ENCODE peak calls at places on chromosomes 2 and 18, in nine cellular contexts. One of them, this sample, is unnamed.

GRCh38 chr2:214244847-214245246 is 166.0 kb upstream of the VWC2L start:
- DNase-seq in adrenal gland: no peak
- DNase-seq in AG10803: peak; percentile 53
- DNase-seq in astrocyte: peak; percentile 57
- DNase-seq in CD8-positive, alpha-beta T cell: no peak
- DNase-seq in right cardiac atrium: no peak
- DNase-seq in A549: no peak
- DNase-seq in GM23248: peak; percentile 50
- DNase-seq in OCI-LY7: no peak
- DNase-seq in this sample: no peak

GRCh38 chr2:180761224-180761623 is 219.2 kb upstream of the UBE2E3 start:
- DNase-seq in adrenal gland: no peak
- DNase-seq in AG10803: peak; percentile 62
- DNase-seq in astrocyte: peak; percentile 81
- DNase-seq in CD8-positive, alpha-beta T cell: no peak
- DNase-seq in right cardiac atrium: no peak
- DNase-seq in A549: no peak
- DNase-seq in GM23248: peak; percentile 59
- DNase-seq in OCI-LY7: no peak
- DNase-seq in this sample: no peak

GRCh38 chr2:237283136-237283928 is 130.6 kb downstream of the COL6A3 start:
- DNase-seq in adrenal gland: no peak
- DNase-seq in AG10803: peak; percentile 91
- DNase-seq in astrocyte: peak; percentile 75
- DNase-seq in CD8-positive, alpha-beta T cell: no peak
- DNase-seq in right cardiac atrium: no peak
- DNase-seq in A549: peak; percentile 25
- DNase-seq in GM23248: peak; percentile 87
- DNase-seq in OCI-LY7: no peak
- DNase-seq in this sample: no peak

GRCh38 chr2:139773720-139774277 is 993.6 kb upstream of the NXPH2 start:
- DNase-seq in adrenal gland: no peak
- DNase-seq in AG10803: no peak
- DNase-seq in astrocyte: peak; percentile 3
- DNase-seq in CD8-positive, alpha-beta T cell: no peak
- DNase-seq in right cardiac atrium: no peak
- DNase-seq in A549: no peak
- DNase-seq in GM23248: no peak
- DNase-seq in OCI-LY7: no peak
- DNase-seq in this sample: no peak

GRCh38 chr2:42342061-42342794 is 18.8 kb downstream of the COX7A2L start:
- DNase-seq in adrenal gland: peak; percentile 91
- DNase-seq in AG10803: peak; percentile 93
- DNase-seq in astrocyte: peak; percentile 89
- DNase-seq in CD8-positive, alpha-beta T cell: no peak
- DNase-seq in right cardiac atrium: peak; percentile 46
- DNase-seq in A549: no peak
- DNase-seq in GM23248: peak; percentile 97
- DNase-seq in OCI-LY7: no peak
- DNase-seq in this sample: peak; percentile 65

GRCh38 chr2:85744771-85745601 is 8.8 kb upstream of the ATOH8 start:
- DNase-seq in adrenal gland: no peak
- DNase-seq in AG10803: peak; percentile 99
- DNase-seq in astrocyte: peak; percentile 64
- DNase-seq in CD8-positive, alpha-beta T cell: no peak
- DNase-seq in right cardiac atrium: peak; percentile 51
- DNase-seq in A549: no peak
- DNase-seq in GM23248: peak; percentile 96
- DNase-seq in OCI-LY7: no peak
- DNase-seq in this sample: no peak

GRCh38 chr2:22952671-22953070 is 432.3 kb upstream of the KLHL29 start:
- DNase-seq in adrenal gland: no peak
- DNase-seq in AG10803: no peak
- DNase-seq in astrocyte: no peak
- DNase-seq in CD8-positive, alpha-beta T cell: no peak
- DNase-seq in right cardiac atrium: no peak
- DNase-seq in A549: no peak
- DNase-seq in GM23248: no peak
- DNase-seq in OCI-LY7: no peak
- DNase-seq in this sample: no peak

GRCh38 chr2:184554736-184555135 is 43.6 kb upstream of the ZNF804A start:
- DNase-seq in adrenal gland: no peak
- DNase-seq in AG10803: no peak
- DNase-seq in astrocyte: peak; percentile 52
- DNase-seq in CD8-positive, alpha-beta T cell: no peak
- DNase-seq in right cardiac atrium: no peak
- DNase-seq in A549: no peak
- DNase-seq in GM23248: peak; percentile 36
- DNase-seq in OCI-LY7: no peak
- DNase-seq in this sample: no peak

GRCh38 chr2:180033993-180034894 is 27.1 kb upstream of the CWC22 start:
- DNase-seq in adrenal gland: no peak
- DNase-seq in AG10803: no peak
- DNase-seq in astrocyte: peak; percentile 41
- DNase-seq in CD8-positive, alpha-beta T cell: no peak
- DNase-seq in right cardiac atrium: no peak
- DNase-seq in A549: no peak
- DNase-seq in GM23248: no peak
- DNase-seq in OCI-LY7: peak; percentile 49
- DNase-seq in this sample: no peak

GRCh38 chr2:19936203-19936602 is 34.4 kb upstream of the TTC32 start:
- DNase-seq in adrenal gland: no peak
- DNase-seq in AG10803: no peak
- DNase-seq in astrocyte: no peak
- DNase-seq in CD8-positive, alpha-beta T cell: no peak
- DNase-seq in right cardiac atrium: no peak
- DNase-seq in A549: no peak
- DNase-seq in GM23248: no peak
- DNase-seq in OCI-LY7: no peak
- DNase-seq in this sample: no peak

GRCh38 chr18:74175658-74176057 is 27.3 kb downstream of the TIMM21 start:
- DNase-seq in adrenal gland: no peak
- DNase-seq in AG10803: no peak
- DNase-seq in astrocyte: no peak
- DNase-seq in CD8-positive, alpha-beta T cell: no peak
- DNase-seq in right cardiac atrium: no peak
- DNase-seq in A549: no peak
- DNase-seq in GM23248: no peak
- DNase-seq in OCI-LY7: no peak
- DNase-seq in this sample: no peak

GRCh38 chr2:42100696-42101585 is 53.1 kb downstream of the PKDCC start:
- DNase-seq in adrenal gland: peak; percentile 69
- DNase-seq in AG10803: peak; percentile 85
- DNase-seq in astrocyte: peak; percentile 78
- DNase-seq in CD8-positive, alpha-beta T cell: peak; percentile 75
- DNase-seq in right cardiac atrium: peak; percentile 77
- DNase-seq in A549: no peak
- DNase-seq in GM23248: peak; percentile 80
- DNase-seq in OCI-LY7: no peak
- DNase-seq in this sample: no peak

GRCh38 chr2:40016151-40016885 is 237.3 kb upstream of the THUMPD2 start:
- DNase-seq in adrenal gland: no peak
- DNase-seq in AG10803: peak; percentile 51
- DNase-seq in astrocyte: no peak
- DNase-seq in CD8-positive, alpha-beta T cell: no peak
- DNase-seq in right cardiac atrium: no peak
- DNase-seq in A549: no peak
- DNase-seq in GM23248: peak; percentile 63
- DNase-seq in OCI-LY7: no peak
- DNase-seq in this sample: no peak

GRCh38 chr2:31231571-31232287 is 2.2 kb upstream of the EHD3 start:
- DNase-seq in adrenal gland: no peak
- DNase-seq in AG10803: no peak
- DNase-seq in astrocyte: no peak
- DNase-seq in CD8-positive, alpha-beta T cell: peak; percentile 21
- DNase-seq in right cardiac atrium: no peak
- DNase-seq in A549: no peak
- DNase-seq in GM23248: no peak
- DNase-seq in OCI-LY7: no peak
- DNase-seq in this sample: no peak

GRCh38 chr2:74373985-74374384 is 6.1 kb downstream of the DCTN1 start:
- DNase-seq in adrenal gland: peak; percentile 22
- DNase-seq in AG10803: no peak
- DNase-seq in astrocyte: no peak
- DNase-seq in CD8-positive, alpha-beta T cell: no peak
- DNase-seq in right cardiac atrium: no peak
- DNase-seq in A549: no peak
- DNase-seq in GM23248: no peak
- DNase-seq in OCI-LY7: no peak
- DNase-seq in this sample: no peak

GRCh38 chr2:24972315-24972958 is 682 bp upstream of the DNAJC27 start:
- DNase-seq in adrenal gland: peak; percentile 44
- DNase-seq in AG10803: peak; percentile 24
- DNase-seq in astrocyte: no peak
- DNase-seq in CD8-positive, alpha-beta T cell: peak; percentile 60
- DNase-seq in right cardiac atrium: peak; percentile 33
- DNase-seq in A549: peak; percentile 46
- DNase-seq in GM23248: peak; percentile 60
- DNase-seq in OCI-LY7: peak; percentile 58
- DNase-seq in this sample: peak; percentile 51

GRCh38 chr2:184599054-184599874 is 935 bp downstream of the ZNF804A start:
- DNase-seq in adrenal gland: no peak
- DNase-seq in AG10803: no peak
- DNase-seq in astrocyte: peak; percentile 35
- DNase-seq in CD8-positive, alpha-beta T cell: no peak
- DNase-seq in right cardiac atrium: no peak
- DNase-seq in A549: no peak
- DNase-seq in GM23248: peak; percentile 27
- DNase-seq in OCI-LY7: peak; percentile 72
- DNase-seq in this sample: no peak

GRCh38 chr2:191710411-191710900 is 32.5 kb downstream of the NABP1 start:
- DNase-seq in adrenal gland: no peak
- DNase-seq in AG10803: peak; percentile 80
- DNase-seq in astrocyte: peak; percentile 93
- DNase-seq in CD8-positive, alpha-beta T cell: no peak
- DNase-seq in right cardiac atrium: no peak
- DNase-seq in A549: no peak
- DNase-seq in GM23248: peak; percentile 73
- DNase-seq in OCI-LY7: no peak
- DNase-seq in this sample: no peak

GRCh38 chr2:31214638-31214915 is 2.7 kb downstream of the CAPN14 start:
- DNase-seq in adrenal gland: no peak
- DNase-seq in AG10803: no peak
- DNase-seq in astrocyte: no peak
- DNase-seq in CD8-positive, alpha-beta T cell: no peak
- DNase-seq in right cardiac atrium: no peak
- DNase-seq in A549: no peak
- DNase-seq in GM23248: no peak
- DNase-seq in OCI-LY7: no peak
- DNase-seq in this sample: no peak

GRCh38 chr2:1047485-1047884 is 96.8 kb downstream of the SNTG2 start:
- DNase-seq in adrenal gland: no peak
- DNase-seq in AG10803: peak; percentile 22
- DNase-seq in astrocyte: peak; percentile 11
- DNase-seq in CD8-positive, alpha-beta T cell: no peak
- DNase-seq in right cardiac atrium: no peak
- DNase-seq in A549: no peak
- DNase-seq in GM23248: peak; percentile 41
- DNase-seq in OCI-LY7: peak; percentile 7
- DNase-seq in this sample: peak; percentile 55
- H3K4me3 ChIP-seq in adrenal gland: no peak overlapping the region
- H3K4me3 ChIP-seq in AG10803: no peak overlapping the region
- H3K4me3 ChIP-seq in astrocyte: no peak overlapping the region
- H3K4me3 ChIP-seq in CD8-positive, alpha-beta T cell: no peak overlapping the region
- H3K4me3 ChIP-seq in right cardiac atrium: no peak overlapping the region
- H3K4me3 ChIP-seq in A549: no peak overlapping the region
- H3K4me3 ChIP-seq in GM23248: no peak overlapping the region
- H3K4me3 ChIP-seq in OCI-LY7: no peak overlapping the region
- H3K4me3 ChIP-seq in this sample: no peak overlapping the region

GRCh38 chr18:9181275-9181674 is 44.7 kb downstream of the ANKRD12 start:
- DNase-seq in adrenal gland: no peak
- DNase-seq in AG10803: peak; percentile 9
- DNase-seq in astrocyte: no peak
- DNase-seq in CD8-positive, alpha-beta T cell: no peak
- DNase-seq in right cardiac atrium: no peak
- DNase-seq in A549: no peak
- DNase-seq in GM23248: peak; percentile 14
- DNase-seq in OCI-LY7: no peak
- DNase-seq in this sample: no peak
- H3K4me3 ChIP-seq in adrenal gland: no peak overlapping the region
- H3K4me3 ChIP-seq in AG10803: no peak overlapping the region
- H3K4me3 ChIP-seq in astrocyte: no peak overlapping the region
- H3K4me3 ChIP-seq in CD8-positive, alpha-beta T cell: no peak overlapping the region
- H3K4me3 ChIP-seq in right cardiac atrium: no peak overlapping the region
- H3K4me3 ChIP-seq in A549: no peak overlapping the region
- H3K4me3 ChIP-seq in GM23248: peak overlapping the region; percentile 15
- H3K4me3 ChIP-seq in OCI-LY7: no peak overlapping the region
- H3K4me3 ChIP-seq in this sample: no peak overlapping the region

GRCh38 chr18:55509631-55510372 is 78.2 kb downstream of the TCF4 start:
- DNase-seq in adrenal gland: no peak
- DNase-seq in AG10803: peak; percentile 57
- DNase-seq in astrocyte: peak; percentile 98
- DNase-seq in CD8-positive, alpha-beta T cell: no peak
- DNase-seq in right cardiac atrium: no peak
- DNase-seq in A549: no peak
- DNase-seq in GM23248: peak; percentile 88
- DNase-seq in OCI-LY7: peak; percentile 53
- DNase-seq in this sample: no peak
- H3K4me3 ChIP-seq in adrenal gland: peak overlapping the region; percentile 58
- H3K4me3 ChIP-seq in AG10803: peak overlapping the region; percentile 56
- H3K4me3 ChIP-seq in astrocyte: peak overlapping the region; percentile 50
- H3K4me3 ChIP-seq in CD8-positive, alpha-beta T cell: no peak overlapping the region
- H3K4me3 ChIP-seq in right cardiac atrium: peak overlapping the region; percentile 52
- H3K4me3 ChIP-seq in A549: no peak overlapping the region
- H3K4me3 ChIP-seq in GM23248: peak overlapping the region; percentile 65
- H3K4me3 ChIP-seq in OCI-LY7: peak overlapping the region; percentile 63
- H3K4me3 ChIP-seq in this sample: no peak overlapping the region

GRCh38 chr18:23870963-23871362 is 143.6 kb upstream of the TTC39C start:
- DNase-seq in adrenal gland: no peak
- DNase-seq in AG10803: no peak
- DNase-seq in astrocyte: no peak
- DNase-seq in CD8-positive, alpha-beta T cell: no peak
- DNase-seq in right cardiac atrium: no peak
- DNase-seq in A549: no peak
- DNase-seq in GM23248: no peak
- DNase-seq in OCI-LY7: no peak
- DNase-seq in this sample: no peak
- H3K4me3 ChIP-seq in adrenal gland: no peak overlapping the region
- H3K4me3 ChIP-seq in AG10803: no peak overlapping the region
- H3K4me3 ChIP-seq in astrocyte: no peak overlapping the region
- H3K4me3 ChIP-seq in CD8-positive, alpha-beta T cell: no peak overlapping the region
- H3K4me3 ChIP-seq in right cardiac atrium: no peak overlapping the region
- H3K4me3 ChIP-seq in A549: no peak overlapping the region
- H3K4me3 ChIP-seq in GM23248: no peak overlapping the region
- H3K4me3 ChIP-seq in OCI-LY7: peak overlapping the region; percentile 51
- H3K4me3 ChIP-seq in this sample: peak overlapping the region; percentile 15

GRCh38 chr18:68797901-68798300 is at the start of gene CCDC102B:
- DNase-seq in adrenal gland: no peak
- DNase-seq in AG10803: peak; percentile 80
- DNase-seq in astrocyte: peak; percentile 65
- DNase-seq in CD8-positive, alpha-beta T cell: no peak
- DNase-seq in right cardiac atrium: no peak
- DNase-seq in A549: no peak
- DNase-seq in GM23248: peak; percentile 18
- DNase-seq in OCI-LY7: no peak
- DNase-seq in this sample: no peak
- H3K4me3 ChIP-seq in adrenal gland: no peak within 1 kb of the TSS
- H3K4me3 ChIP-seq in AG10803: peak within 1 kb of the TSS; percentile 6
- H3K4me3 ChIP-seq in astrocyte: no peak within 1 kb of the TSS
- H3K4me3 ChIP-seq in CD8-positive, alpha-beta T cell: no peak within 1 kb of the TSS
- H3K4me3 ChIP-seq in right cardiac atrium: peak within 1 kb of the TSS; percentile 56
- H3K4me3 ChIP-seq in A549: no peak within 1 kb of the TSS
- H3K4me3 ChIP-seq in GM23248: peak within 1 kb of the TSS; percentile 30
- H3K4me3 ChIP-seq in OCI-LY7: no peak within 1 kb of the TSS
- H3K4me3 ChIP-seq in this sample: no peak within 1 kb of the TSS